ENCODE peak calls at places on chromosome 22, in five cellular contexts. L is uterus, E is activated T-cell treated with anti-CD3 and anti-CD28 coated beads for 48 hours, O is HEK293T, P is glutamatergic neuron. Q is an unnamed sample.

GRCh38 chr22:17772249-17772962 is 1.9 kb downstream of the BID start:
- DNase-seq in P (no peak), E (no peak), O (no peak), L (no peak), Q (no peak)

GRCh38 chr22:33917744-33918406 is 2.4 kb downstream of the LARGE1 start:
- DNase-seq in E (no peak), L (no peak), P (no peak), O (peak), Q (no peak)

GRCh38 chr22:18057568-18058209 is 20.1 kb upstream of the PEX26 start:
- DNase-seq in E (no peak), O (no peak), P (no peak), L (peak), Q (peak)

GRCh38 chr22:21816787-21817496 is 50.5 kb downstream of the MAPK1 start:
- DNase-seq in E (peak), P (no peak), O (no peak), L (no peak), Q (no peak)

GRCh38 chr22:45709004-45709739 is 37.5 kb downstream of the ATXN10 start:
- DNase-seq in O (peak), E (no peak), P (no peak), L (no peak), Q (no peak)

GRCh38 chr22:30947821-30948454 is 20.6 kb downstream of the MORC2 start:
- DNase-seq in E (no peak), L (no peak), P (no peak), O (peak), Q (peak)

GRCh38 chr22:38205261-38206128 is 3.7 kb downstream of the MAFF start:
- DNase-seq in E (no peak), O (no peak), L (peak), P (no peak), Q (no peak)

GRCh38 chr22:39239561-39240423 is 5.0 kb downstream of the PDGFB start:
- DNase-seq in L (no peak), P (no peak), O (no peak), E (no peak), Q (no peak)

GRCh38 chr22:41237707-41238569 is 2.8 kb downstream of the CHADL start:
- DNase-seq in O (no peak), E (peak), L (no peak), P (peak), Q (peak)

GRCh38 chr22:50713008-50713385 is 25.0 kb upstream of the ACR start:
- DNase-seq in L (no peak), O (no peak), E (no peak), P (peak), Q (no peak)

GRCh38 chr22:40415531-40416266 is 45.3 kb downstream of the SGSM3 start:
- DNase-seq in O (no peak), P (no peak), E (no peak), L (no peak), Q (no peak)